ENCODE peak calls at places on chromosomes 1 and 21, in eight cellular contexts. D is left colon; H is NCI-H524; Y is CD8-positive, alpha-beta memory T cell; G is left kidney; U is stimulated activated CD4-positive, alpha-beta T cell treated with anti-CD3 and anti-CD28 coated beads, Interleukin-4, amount 100 ng/mL, for 48 hours; A is AG08395; X is neural crest cell. R is an unnamed sample.

GRCh38 chr21:44492572-44493385 is 37.5 kb downstream of the LRRC3 start:
- DNase-seq in X (no peak), Y (no peak), G (no peak), A (no peak), H (no peak), D (no peak), U (no peak), R (no peak)

GRCh38 chr1:246750752-246751151 is 26.5 kb downstream of the SCCPDH start:
- DNase-seq in Y (no peak), U (no peak), D (no peak), X (no peak), G (no peak), A (no peak), H (no peak), R (no peak)

GRCh38 chr1:170326221-170326620 is 180.5 kb downstream of the NTMT2 start:
- DNase-seq in D (no peak), U (no peak), G (no peak), H (no peak), X (no peak), Y (no peak), A (peak), R (no peak)

GRCh38 chr1:171075041-171075440 is 15.7 kb upstream of the FMO3 start:
- DNase-seq in H (no peak), D (no peak), G (no peak), Y (no peak), A (no peak), U (no peak), X (no peak), R (no peak)

GRCh38 chr1:157325220-157325619 is 187.0 kb upstream of the ETV3 start:
- DNase-seq in X (no peak), H (no peak), A (no peak), G (no peak), Y (no peak), D (no peak), U (no peak), R (no peak)

GRCh38 chr21:18245493-18245967 is 897 bp downstream of the CHODL start:
- DNase-seq in A (no peak), H (no peak), U (no peak), D (no peak), X (peak), G (peak), Y (no peak), R (peak)

GRCh38 chr21:42145569-42146250 is 73.2 kb upstream of the ABCG1 start:
- DNase-seq in D (peak), X (peak), Y (peak), A (peak), U (peak), G (peak), H (peak), R (peak)

GRCh38 chr1:154218545-154218944 is 2.2 kb upstream of the UBAP2L start:
- DNase-seq in H (no peak), X (no peak), D (no peak), Y (no peak), U (no peak), G (no peak), A (no peak), R (no peak)

GRCh38 chr1:52571783-52572182 is 18.9 kb upstream of the TUT4 start:
- DNase-seq in A (no peak), Y (no peak), X (no peak), G (no peak), H (no peak), D (no peak), U (no peak), R (no peak)

R was measured in SK-N-DZ.